ENCODE peak calls at places on chromosomes 1 and 21, in ten cellular contexts. M is upper lobe of left lung, A is GM12878, S is heart left ventricle, K is IMR-90, H is gastrocnemius medialis, C is HepG2, D is A549, R is right lobe of liver, T is K562. P is an unnamed sample.

GRCh38 chr1:18256318-18257235 is 149.0 kb downstream of the IGSF21 start:
- ATAC-seq in M (no peak), A (peak), S (peak), K (no peak), H (no peak), C (peak), D (peak), R (peak), T (peak), P (no peak)

GRCh38 chr1:2312196-2312588 is 79.2 kb downstream of the MORN1 start:
- ATAC-seq in M (no peak), A (no peak), S (peak), K (no peak), H (no peak), C (peak), D (no peak), R (no peak), T (peak), P (no peak)

GRCh38 chr1:28148880-28149195 is 27.7 kb downstream of the PTAFR start:
- ATAC-seq in M (no peak), A (no peak), S (no peak), K (no peak), H (no peak), C (no peak), D (no peak), R (no peak), T (peak), P (no peak)

GRCh38 chr1:23051510-23051909 is 32.2 kb downstream of the KDM1A start:
- ATAC-seq in M (no peak), A (no peak), S (no peak), K (no peak), H (no peak), C (no peak), D (no peak), R (no peak), T (no peak), P (no peak)

GRCh38 chr1:78437393-78437792 is 53.4 kb upstream of the PTGFR start:
- ATAC-seq in M (no peak), A (no peak), S (no peak), K (peak), H (no peak), C (no peak), D (no peak), R (no peak), T (no peak), P (no peak)

GRCh38 chr1:23436520-23437354 is 12.2 kb upstream of the TCEA3 start:
- ATAC-seq in M (peak), A (no peak), S (no peak), K (no peak), H (peak), C (no peak), D (no peak), R (no peak), T (peak), P (peak)

GRCh38 chr1:110752941-110753725 is 78.4 kb upstream of the KCNA3 start:
- ATAC-seq in M (no peak), A (no peak), S (no peak), K (no peak), H (no peak), C (no peak), D (no peak), R (no peak), T (peak), P (no peak)

GRCh38 chr1:17335821-17336718 is 28.1 kb downstream of the PADI4 start:
- ATAC-seq in M (peak), A (peak), S (no peak), K (peak), H (no peak), C (peak), D (peak), R (peak), T (peak), P (no peak)

GRCh38 chr1:19439464-19440171 is 45.7 kb downstream of the CAPZB start:
- ATAC-seq in M (no peak), A (peak), S (peak), K (no peak), H (peak), C (no peak), D (peak), R (no peak), T (peak), P (peak)

GRCh38 chr1:48450505-48450904 is 21.5 kb downstream of the SPATA6 start:
- ATAC-seq in M (no peak), A (no peak), S (no peak), K (peak), H (no peak), C (no peak), D (no peak), R (no peak), T (no peak), P (no peak)

GRCh38 chr1:150926094-150926741 is at the start of gene SETDB1:
- ATAC-seq in M (peak), A (peak), S (peak), K (peak), H (peak), C (peak), D (peak), R (peak), T (peak), P (peak)
- TF ChIP-seq POLR2A in M (peak), A (peak), S (peak), K (no peak), H (peak), C (peak), D (peak), R (peak), T (peak), P (no peak)

DNA sequence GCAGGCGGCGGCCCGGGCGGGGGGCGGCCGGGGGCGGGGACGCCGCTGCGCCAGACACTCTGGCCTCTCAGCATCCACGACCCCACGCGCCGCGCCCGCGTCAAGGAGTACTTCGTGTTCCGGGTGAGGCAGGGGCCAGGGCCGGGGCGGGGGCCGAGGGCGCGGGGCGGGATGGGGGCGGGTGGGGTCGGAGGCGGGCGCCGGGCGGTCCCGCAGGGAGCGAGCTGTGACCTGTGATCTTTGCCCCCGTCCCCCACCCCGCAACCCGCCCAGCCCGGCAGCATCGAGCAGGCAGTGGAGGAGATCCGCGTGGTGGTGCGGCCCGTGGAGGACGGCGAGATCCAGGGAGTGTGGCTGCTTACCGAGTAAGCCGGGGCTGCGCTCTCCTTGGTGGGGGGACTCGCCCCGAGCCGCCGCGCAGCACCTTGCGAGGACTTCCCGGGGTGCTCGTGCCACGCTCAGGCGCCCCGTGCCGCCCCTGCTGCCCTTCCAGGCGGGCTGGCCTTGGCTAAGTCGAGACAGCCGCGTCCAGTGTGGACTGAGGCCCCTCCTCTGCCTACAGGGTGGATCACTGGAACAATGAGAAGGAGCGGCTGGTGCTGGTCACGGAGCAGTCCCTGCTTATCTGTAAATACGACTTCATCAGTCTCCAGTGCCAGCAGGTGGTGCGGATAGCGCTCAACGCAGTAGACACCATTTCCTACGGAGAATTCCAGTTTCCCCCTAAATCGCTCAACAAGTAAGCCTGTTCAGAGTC is 514 bp downstream of the TPRG1L start:
- ATAC-seq in M (no peak), A (peak), S (no peak), K (peak), H (peak), C (peak), D (peak), R (peak), T (peak), P (peak)
- TF ChIP-seq POLR2A in M (no peak), A (no peak), S (no peak), K (no peak), H (no peak), C (peak), D (no peak), R (peak), T (no peak), P (no peak)

DNA sequence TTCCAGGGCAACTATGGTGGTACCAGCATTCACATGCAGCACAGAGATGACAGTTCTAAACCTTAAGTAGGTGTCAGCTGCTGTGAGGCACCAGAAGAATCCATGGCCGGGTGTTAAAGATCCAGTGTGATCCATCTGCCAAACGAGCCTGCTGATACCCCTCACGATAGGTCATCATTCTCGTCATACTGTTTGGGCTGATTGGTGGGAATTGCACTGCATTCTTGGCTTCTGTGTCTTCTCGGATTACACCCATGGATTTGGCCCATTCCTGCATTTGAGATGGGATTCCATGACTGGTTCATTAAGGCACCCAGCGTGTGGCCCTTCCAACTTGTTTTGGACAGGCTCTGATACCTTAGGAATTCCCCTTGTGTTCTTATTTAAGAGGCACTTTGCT is 55.2 kb downstream of the ST6GALNAC3 start:
- ATAC-seq in M (no peak), A (no peak), S (no peak), K (no peak), H (no peak), C (no peak), D (no peak), R (no peak), T (no peak), P (no peak)
- TF ChIP-seq POLR2A in M (no peak), A (no peak), S (no peak), K (no peak), H (no peak), C (no peak), D (no peak), R (no peak), T (no peak), P (no peak)

GRCh38 chr21:41766051-41766882 is 585 bp downstream of the RIPK4 start:
- ATAC-seq in M (no peak), A (no peak), S (no peak), K (no peak), H (no peak), C (peak), D (no peak), R (peak), T (no peak), P (no peak)

GRCh38 chr21:41766883-41767605 is at the start of gene RIPK4:
- ATAC-seq in M (peak), A (peak), S (no peak), K (no peak), H (no peak), C (peak), D (peak), R (peak), T (no peak), P (no peak)

GRCh38 chr21:41768371-41769042 is 1.7 kb upstream of the RIPK4 start:
- ATAC-seq in M (no peak), A (peak), S (peak), K (peak), H (no peak), C (peak), D (peak), R (peak), T (no peak), P (peak)

GRCh38 chr21:41769106-41769505 is 2.3 kb upstream of the RIPK4 start:
- ATAC-seq in M (no peak), A (no peak), S (no peak), K (no peak), H (no peak), C (no peak), D (no peak), R (no peak), T (no peak), P (no peak)

GRCh38 chr21:41767606-41768370 is 936 bp upstream of the RIPK4 start:
- ATAC-seq in M (no peak), A (peak), S (no peak), K (no peak), H (no peak), C (peak), D (peak), R (peak), T (no peak), P (no peak)
- TF ChIP-seq POLR2A in M (no peak), A (no peak), S (no peak), K (no peak), H (no peak), C (no peak), D (no peak), R (no peak), T (no peak), P (no peak)

GRCh38 chr1:202888507-202889360 is at the start of gene RABIF:
- ATAC-seq in M (peak), A (peak), S (peak), K (peak), H (peak), C (peak), D (peak), R (peak), T (peak), P (peak)
- TF ChIP-seq POLR2A in M (peak), A (peak), S (peak), K (peak), H (peak), C (peak), D (peak), R (peak), T (peak), P (peak)

GRCh38 chr1:160205242-160205973 is at the start of gene PEA15:
- ATAC-seq in M (peak), A (peak), S (peak), K (peak), H (peak), C (peak), D (peak), R (peak), T (peak), P (peak)
- TF ChIP-seq POLR2A in M (peak), A (peak), S (peak), K (peak), H (peak), C (no peak), D (peak), R (peak), T (peak), P (peak)

DNA sequence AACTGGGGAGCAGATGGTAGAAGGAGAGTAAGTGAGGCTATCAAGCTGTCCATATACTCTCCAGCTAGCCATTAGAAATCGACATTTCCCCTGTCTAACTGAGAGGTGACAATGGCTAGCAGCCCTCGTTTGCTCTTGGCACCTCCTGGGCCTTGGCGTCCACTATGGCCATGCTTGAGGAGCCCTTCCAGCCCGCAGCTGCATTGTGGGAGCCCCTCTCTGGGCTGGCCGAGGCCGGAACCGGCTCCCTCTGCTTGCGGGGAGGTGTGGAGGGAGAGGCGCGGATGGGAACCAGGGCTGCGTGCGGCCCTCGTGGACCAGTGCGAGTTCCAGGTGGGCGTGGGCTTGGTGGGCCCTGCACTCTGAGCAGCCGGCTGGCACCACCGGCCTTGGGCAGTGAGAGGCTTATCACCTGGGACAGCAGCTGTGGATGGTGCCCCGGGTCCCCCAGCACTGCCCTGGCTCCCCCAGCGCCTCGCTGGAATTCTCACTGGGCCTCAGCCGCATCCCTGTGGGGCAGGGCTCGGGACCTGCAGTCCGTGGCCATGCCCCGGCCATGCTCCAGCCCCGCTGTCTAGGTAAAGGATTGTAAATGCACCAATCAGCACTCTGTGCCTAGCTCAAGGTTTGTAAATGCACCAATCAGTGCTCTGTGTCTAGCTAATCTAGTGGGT is 56.2 kb upstream of the PARP1 start:
- ATAC-seq in M (no peak), A (no peak), S (no peak), K (no peak), H (no peak), C (no peak), D (no peak), R (no peak), T (no peak), P (no peak)
- TF ChIP-seq POLR2A in M (no peak), A (no peak), S (no peak), K (no peak), H (no peak), C (no peak), D (no peak), R (no peak), T (no peak), P (no peak)

GRCh38 chr1:159854101-159854692 is 8.3 kb downstream of the VSIG8 start:
- ATAC-seq in M (peak), A (peak), S (peak), K (peak), H (peak), C (peak), D (peak), R (peak), T (peak), P (peak)

GRCh38 chr1:159855709-159856108 is 6.7 kb downstream of the VSIG8 start:
- ATAC-seq in M (no peak), A (no peak), S (no peak), K (no peak), H (no peak), C (no peak), D (no peak), R (no peak), T (no peak), P (no peak)

GRCh38 chr1:159853417-159853816 is 9.0 kb downstream of the VSIG8 start:
- ATAC-seq in M (no peak), A (no peak), S (no peak), K (no peak), H (no peak), C (no peak), D (no peak), R (no peak), T (no peak), P (no peak)

GRCh38 chr1:159856576-159856975 is 5.9 kb downstream of the VSIG8 start:
- ATAC-seq in M (no peak), A (no peak), S (no peak), K (no peak), H (no peak), C (no peak), D (no peak), R (no peak), T (no peak), P (no peak)

DNA sequence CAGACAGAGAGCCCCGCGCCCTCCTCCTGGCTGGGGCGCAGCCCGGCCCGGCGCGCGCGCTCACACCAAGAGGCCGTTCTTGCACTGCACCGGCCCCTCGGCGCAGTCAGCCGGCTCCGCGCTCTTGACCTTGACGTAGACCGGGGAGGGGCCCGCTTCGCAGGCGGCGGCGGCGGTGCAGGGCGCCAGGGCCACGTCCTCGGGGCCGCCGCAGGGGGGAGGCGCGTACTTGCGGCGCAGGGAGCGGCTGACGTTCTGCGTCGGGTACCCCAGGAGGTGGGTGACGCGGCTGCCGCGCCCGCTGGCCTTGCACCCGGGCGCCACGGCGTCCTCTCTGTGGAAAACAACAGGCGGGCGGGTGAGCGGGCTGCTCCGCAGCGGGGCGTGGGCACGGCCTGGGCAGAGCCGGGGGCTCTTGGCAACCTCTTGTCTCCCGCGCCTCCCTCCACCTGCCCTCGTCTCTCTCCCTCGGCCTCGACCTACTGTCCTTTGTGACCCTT is 7.7 kb downstream of the VSIG8 start:
- ATAC-seq in M (peak), A (peak), S (peak), K (peak), H (peak), C (peak), D (peak), R (peak), T (peak), P (peak)
- TF ChIP-seq POLR2A in M (peak), A (peak), S (peak), K (peak), H (peak), C (no peak), D (peak), R (peak), T (no peak), P (peak)

GRCh38 chr1:183806086-183806485 is 1.2 kb downstream of the RGL1 start:
- ATAC-seq in M (no peak), A (no peak), S (no peak), K (peak), H (no peak), C (no peak), D (no peak), R (no peak), T (no peak), P (no peak)

GRCh38 chr1:183807549-183808168 is 2.7 kb downstream of the RGL1 start:
- ATAC-seq in M (no peak), A (peak), S (peak), K (peak), H (no peak), C (no peak), D (no peak), R (peak), T (no peak), P (no peak)

GRCh38 chr1:183806650-183807049 is 1.7 kb downstream of the RGL1 start:
- ATAC-seq in M (no peak), A (peak), S (no peak), K (no peak), H (no peak), C (no peak), D (no peak), R (no peak), T (no peak), P (no peak)

GRCh38 chr1:183804382-183804781 is 538 bp upstream of the RGL1 start:
- ATAC-seq in M (peak), A (no peak), S (peak), K (no peak), H (no peak), C (peak), D (peak), R (peak), T (no peak), P (peak)

GRCh38 chr1:183804916-183805734 is at the start of gene RGL1:
- ATAC-seq in M (peak), A (peak), S (peak), K (peak), H (peak), C (peak), D (peak), R (peak), T (peak), P (peak)
- TF ChIP-seq POLR2A in M (peak), A (peak), S (peak), K (peak), H (peak), C (peak), D (peak), R (peak), T (no peak), P (peak)